ENCODE peak calls at places on chromosome 20, in five cellular contexts. N is left ventricle myocardium inferior, J is B cell, K is foreskin keratinocyte, S is endodermal cell. P is an unnamed sample.

GRCh38 chr20:24584538-24585356 is 115.3 kb downstream of the SYNDIG1 start:
- DNase-seq in N (no peak), K (no peak), S (no peak), J (no peak), P (no peak)

GRCh38 chr20:64077094-64077493 is 2.2 kb downstream of the RGS19 start:
- DNase-seq in N (peak; percentile 44), K (no peak), J (peak; percentile 74), S (no peak), P (peak; percentile 62)

GRCh38 chr20:23245553-23246128 is 105.0 kb upstream of the NXT1 start:
- DNase-seq in J (peak; percentile 34), S (peak; percentile 89), N (peak; percentile 72), K (no peak), P (peak; percentile 72)

GRCh38 chr20:20549267-20549612 is 163.2 kb downstream of the RALGAPA2 start:
- DNase-seq in J (no peak), K (peak; percentile 77), N (no peak), S (no peak), P (no peak)

GRCh38 chr20:2246081-2246491 is 49.7 kb upstream of the TGM3 start:
- DNase-seq in K (no peak), S (peak; percentile 59), N (no peak), J (no peak), P (no peak)

GRCh38 chr20:45508068-45508886 is 7.1 kb downstream of the SPINT3 start:
- DNase-seq in J (no peak), S (no peak), K (no peak), N (no peak), P (no peak)

GRCh38 chr20:57092112-57092899 is 174.1 kb downstream of the BMP7 start:
- DNase-seq in N (peak; percentile 49), S (peak; percentile 91), K (no peak), J (peak; percentile 51), P (peak; percentile 78)

GRCh38 chr20:25273541-25274358 is 25.9 kb downstream of the PYGB start:
- DNase-seq in K (no peak), N (peak; percentile 23), S (no peak), J (no peak), P (no peak)

GRCh38 chr20:36214684-36215256 is 21.5 kb upstream of the AAR2 start:
- DNase-seq in N (no peak), S (peak; percentile 72), J (peak; percentile 43), K (no peak), P (peak; percentile 63)

GRCh38 chr20:36303831-36304230 is 2.3 kb upstream of the DLGAP4 start:
- DNase-seq in N (no peak), S (no peak), J (no peak), K (no peak), P (no peak)

GRCh38 chr20:44142416-44142815 is 44.6 kb downstream of the JPH2 start:
- DNase-seq in J (no peak), N (no peak), S (no peak), K (no peak), P (no peak)

GRCh38 chr20:25336561-25337422 is 53.8 kb downstream of the ABHD12 start:
- DNase-seq in S (peak; percentile 77), K (peak; percentile 62), J (no peak), N (no peak), P (no peak)

GRCh38 chr20:37384683-37385174 is 38.8 kb downstream of the SRC start:
- DNase-seq in K (no peak), N (peak; percentile 66), J (peak; percentile 92), S (peak; percentile 90), P (peak; percentile 92)

GRCh38 chr20:58127731-58128130 is 100.7 kb downstream of the ANKRD60 start:
- DNase-seq in S (no peak), K (peak; percentile 96), N (no peak), J (no peak), P (no peak)

GRCh38 chr20:63455568-63455859 is 16.9 kb downstream of the KCNQ2 start:
- DNase-seq in K (no peak), S (no peak), J (no peak), N (no peak), P (no peak)

GRCh38 chr20:44967207-44967807 is 995 bp downstream of the STK4 start:
- DNase-seq in S (no peak), N (no peak), J (peak; percentile 62), K (no peak), P (no peak)

GRCh38 chr20:53021934-53022333 is 49.8 kb downstream of the TSHZ2 start:
- DNase-seq in S (no peak), J (no peak), N (no peak), K (peak; percentile 5), P (no peak)

GRCh38 chr20:36431604-36432003 is 109.7 kb upstream of the MYL9 start:
- DNase-seq in K (no peak), J (no peak), N (no peak), S (no peak), P (no peak)

GRCh38 chr20:42530855-42531674 is 658.6 kb downstream of the PTPRT start:
- DNase-seq in J (no peak), N (no peak), S (peak; percentile 62), K (no peak), P (peak; percentile 32)

P was measured in GM20000.